ENCODE peak calls at places on chromosomes 5 and 9, in six cellular contexts. F, N, I, Y, S and U are unnamed samples.

GRCh38 chr5:112227911-112228631 is 191.0 kb downstream of the EPB41L4A start:
- DNase-seq in N (no peak), Y (no peak), F (no peak), S (no peak), I (no peak), U (no peak)

GRCh38 chr9:133098104-133098754 is 22.8 kb downstream of the RALGDS start:
- DNase-seq in I (no peak), Y (no peak), S (peak; percentile 17), F (no peak), N (no peak), U (no peak)

GRCh38 chr9:20178679-20179078 is 389.8 kb upstream of the SLC24A2 start:
- DNase-seq in I (no peak), F (no peak), Y (no peak), S (no peak), N (no peak), U (no peak)

GRCh38 chr5:883475-884181 is 9.0 kb downstream of the BRD9 start:
- DNase-seq in Y (no peak), F (no peak), S (no peak), N (no peak), I (peak; percentile 22), U (no peak)

GRCh38 chr9:13993482-13994267 is 320.3 kb downstream of the NFIB start:
- DNase-seq in Y (no peak), S (no peak), N (no peak), F (no peak), I (no peak), U (no peak)

GRCh38 chr5:6472792-6473191 is 24.1 kb downstream of the UBE2QL1 start:
- DNase-seq in F (no peak), Y (no peak), S (no peak), N (no peak), I (no peak), U (no peak)

GRCh38 chr9:115328228-115328627 is 210.3 kb upstream of the TNC start:
- DNase-seq in N (no peak), F (no peak), S (no peak), Y (peak; percentile 58), I (no peak), U (no peak)

GRCh38 chr5:111439473-111440075 is 72.8 kb downstream of the STARD4 start:
- DNase-seq in N (no peak), F (no peak), Y (peak; percentile 35), S (no peak), I (no peak), U (no peak)

GRCh38 chr5:9546973-9547947 is 1.4 kb upstream of the SEMA5A start:
- DNase-seq in F (peak; percentile 50), I (no peak), N (no peak), S (no peak), Y (peak; percentile 49), U (no peak)

GRCh38 chr5:84213861-84214260 is 170.8 kb downstream of the EDIL3 start:
- DNase-seq in S (no peak), Y (no peak), N (no peak), I (no peak), F (no peak), U (no peak)

GRCh38 chr9:71793386-71794105 is 25.2 kb upstream of the CEMIP2 start:
- DNase-seq in F (peak; percentile 54), I (no peak), N (no peak), S (no peak), Y (peak; percentile 73), U (no peak)

GRCh38 chr9:89418112-89418872 is 79.6 kb downstream of the SEMA4D start:
- DNase-seq in N (no peak), F (no peak), I (no peak), S (no peak), Y (no peak), U (no peak)

GRCh38 chr9:114174876-114175771 is 19.8 kb downstream of the COL27A1 start:
- DNase-seq in Y (peak; percentile 67), N (no peak), F (no peak), I (peak; percentile 58), S (no peak), U (no peak)

GRCh38 chr9:33813712-33814641 is 3.0 kb upstream of the UBE2R2 start:
- DNase-seq in Y (peak; percentile 92), I (peak; percentile 41), F (no peak), S (peak; percentile 49), N (peak; percentile 14), U (peak; percentile 49)

GRCh38 chr9:122339579-122339978 is 31.2 kb upstream of the PTGS1 start:
- DNase-seq in S (no peak), N (no peak), F (no peak), I (no peak), Y (no peak), U (no peak)

GRCh38 chr9:37284631-37285030 is 137.9 kb upstream of the GRHPR start:
- DNase-seq in F (no peak), N (no peak), S (no peak), Y (no peak), I (no peak), U (no peak)

GRCh38 chr9:105901514-105902109 is 207.3 kb downstream of the TMEM38B start:
- DNase-seq in F (peak; percentile 70), S (peak; percentile 56), I (peak; percentile 84), N (peak; percentile 66), Y (no peak), U (peak; percentile 48)
- TF ChIP-seq CTCF in F (peak; percentile 81), S (peak; percentile 53), I (peak; percentile 42), N (peak; percentile 74), Y (no peak), U (peak; percentile 54)

GRCh38 chr9:127734747-127735529 is at the start of gene TOR2A:
- DNase-seq in Y (peak; percentile 95), I (peak; percentile 98), N (peak; percentile 97), S (peak; percentile 99), F (peak; percentile 99), U (peak; percentile 100)

GRCh38 chr9:127735530-127736176 is 559 bp upstream of the TOR2A start:
- DNase-seq in F (no peak), Y (no peak), N (no peak), I (no peak), S (no peak), U (no peak)

GRCh38 chr9:127733609-127734008 is 1.5 kb downstream of the TOR2A start:
- DNase-seq in N (no peak), Y (no peak), S (no peak), I (no peak), F (no peak), U (no peak)

GRCh38 chr9:127732444-127732843 is 2.6 kb downstream of the TOR2A start:
- DNase-seq in I (no peak), Y (no peak), F (no peak), S (no peak), N (no peak), U (no peak)

GRCh38 chr9:127734247-127734746 is 797 bp downstream of the TOR2A start:
- DNase-seq in F (peak; percentile 35), Y (no peak), S (no peak), I (no peak), N (peak; percentile 34), U (no peak)
- TF ChIP-seq CTCF in F (peak; percentile 98), Y (peak; percentile 92), S (no peak), I (no peak), N (no peak), U (no peak)

DNA sequence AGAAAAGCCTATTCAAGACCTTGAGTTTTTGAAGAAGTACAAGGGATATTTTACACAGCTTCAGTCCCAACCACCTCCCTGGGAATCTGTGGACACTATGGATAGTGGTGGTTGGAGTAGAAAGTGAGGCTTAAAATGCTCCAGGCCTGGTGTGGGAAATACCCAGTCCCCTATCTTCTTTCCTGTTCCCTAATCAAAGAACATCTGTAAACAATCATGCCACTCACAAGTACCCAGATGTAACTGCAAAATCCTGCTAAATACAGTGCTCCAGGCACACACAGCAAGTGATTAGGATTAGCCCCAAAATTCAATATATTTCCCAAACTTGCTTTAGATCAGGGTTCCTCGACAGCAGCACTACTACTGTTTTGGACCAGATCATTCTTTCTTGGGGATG is 46.0 kb upstream of the TMEM215 start:
- DNase-seq in Y (no peak), F (no peak), S (no peak), I (peak; percentile 50), N (no peak), U (no peak)
- TF ChIP-seq CTCF in Y (no peak), F (no peak), S (no peak), I (no peak), N (no peak), U (no peak)

GRCh38 chr9:3281399-3281798 is 244.4 kb downstream of the RFX3 start:
- DNase-seq in F (no peak), N (no peak), S (no peak), Y (no peak), I (no peak), U (no peak)
- TF ChIP-seq CTCF in F (no peak), N (no peak), S (no peak), Y (no peak), I (no peak), U (no peak)

GRCh38 chr5:147467973-147468508 is 41.8 kb downstream of the DPYSL3 start:
- DNase-seq in S (no peak), F (no peak), I (no peak), Y (no peak), N (no peak), U (no peak)

GRCh38 chr5:147466581-147466980 is 43.3 kb downstream of the DPYSL3 start:
- DNase-seq in F (no peak), I (no peak), Y (no peak), N (no peak), S (no peak), U (no peak)

GRCh38 chr5:147461915-147462314 is 48.0 kb downstream of the DPYSL3 start:
- DNase-seq in F (no peak), S (no peak), N (no peak), Y (peak; percentile 53), I (no peak), U (no peak)

GRCh38 chr5:147460380-147460779 is 49.5 kb downstream of the DPYSL3 start:
- DNase-seq in N (no peak), S (no peak), F (no peak), Y (no peak), I (no peak), U (no peak)

GRCh38 chr5:147464211-147464610 is 45.7 kb downstream of the DPYSL3 start:
- DNase-seq in Y (peak; percentile 29), I (no peak), F (peak; percentile 46), N (no peak), S (peak; percentile 23), U (no peak)
- TF ChIP-seq CTCF in Y (peak; percentile 83), I (peak; percentile 60), F (peak; percentile 41), N (no peak), S (no peak), U (no peak)